ENCODE peak calls at places on chromosomes 11 and 22, in nine cellular contexts. H, X, M, J, P, Z, E, O and I are unnamed samples. For H3K4me1, the result is how much of the 10 kb centered on the place peaks cover.

GRCh38 chr11:2444301-2445106 is at the start of the genes KCNQ1 and TRPM5:
- DNase-seq in H (no peak), X (no peak), M (no peak), J (peak), P (no peak), Z (peak), E (peak), O (peak), I (no peak)

GRCh38 chr11:103800406-103801114 is 235.9 kb upstream of the DDI1 start:
- DNase-seq in H (peak), X (no peak), M (no peak), J (no peak), P (no peak), Z (peak), E (no peak), O (no peak), I (no peak)

GRCh38 chr11:130068546-130068985 is 1.1 kb upstream of the APLP2 start:
- DNase-seq in H (no peak), X (peak), M (no peak), J (no peak), P (no peak), Z (no peak), E (no peak), O (no peak), I (no peak)

GRCh38 chr11:35995872-35996271 is 52.0 kb downstream of the LDLRAD3 start:
- DNase-seq in H (peak), X (no peak), M (no peak), J (no peak), P (no peak), Z (no peak), E (no peak), O (no peak), I (no peak)

GRCh38 chr11:89504270-89504669 is 13.1 kb upstream of the NOX4 start:
- DNase-seq in H (no peak), X (no peak), M (no peak), J (no peak), P (no peak), Z (no peak), E (no peak), O (no peak), I (no peak)

GRCh38 chr11:1572200-1573076 is at the start of gene DUSP8:
- DNase-seq in H (peak), X (peak), M (peak), J (peak), P (no peak), Z (peak), E (peak), O (peak), I (peak)

GRCh38 chr11:70788247-70789022 is 390.1 kb downstream of the CTTN start:
- DNase-seq in H (peak), X (no peak), M (peak), J (no peak), P (no peak), Z (no peak), E (no peak), O (no peak), I (no peak)

GRCh38 chr11:77302752-77303151 is 1.3 kb upstream of the GDPD4 start:
- DNase-seq in H (no peak), X (no peak), M (no peak), J (no peak), P (no peak), Z (no peak), E (no peak), O (no peak), I (no peak)

GRCh38 chr22:43330178-43331063 is 12.8 kb downstream of the SCUBE1 start:
- DNase-seq in H (no peak), X (no peak), M (no peak), J (no peak), P (no peak), Z (no peak), E (no peak), O (no peak), I (no peak)

GRCh38 chr22:50217543-50218152 is 16.8 kb downstream of the SELENOO start:
- DNase-seq in H (no peak), X (no peak), M (no peak), J (no peak), P (no peak), Z (no peak), E (no peak), O (no peak), I (no peak)

GRCh38 chr11:3781423-3781822 is 15.9 kb downstream of the NUP98 start:
- DNase-seq in H (peak), X (no peak), M (peak), J (no peak), P (no peak), Z (no peak), E (no peak), O (no peak), I (no peak)

GRCh38 chr11:26951849-26952515 is 41.9 kb upstream of the FIBIN start:
- DNase-seq in H (peak), X (no peak), M (no peak), J (no peak), P (no peak), Z (no peak), E (no peak), O (no peak), I (no peak)

GRCh38 chr11:73982990-73983763 is 534 bp upstream of the UCP2 start:
- DNase-seq in H (peak), X (peak), M (peak), J (peak), P (peak), Z (peak), E (peak), O (peak), I (peak)

GRCh38 chr11:123217897-123218296 is 22.8 kb upstream of the CLMP start:
- DNase-seq in H (no peak), X (no peak), M (no peak), J (no peak), P (no peak), Z (no peak), E (no peak), O (no peak), I (no peak)

GRCh38 chr11:75867778-75868374 is 52.9 kb downstream of the UVRAG start:
- DNase-seq in H (peak), X (no peak), M (peak), J (no peak), P (peak), Z (no peak), E (peak), O (peak), I (no peak)

GRCh38 chr11:60924110-60924905 is at the start of gene TMEM132A:
- DNase-seq in H (peak), X (peak), M (peak), J (peak), P (no peak), Z (peak), E (peak), O (no peak), I (no peak)

GRCh38 chr11:116276051-116277044 is 496.4 kb downstream of the BUD13 start:
- DNase-seq in H (peak), X (peak), M (peak), J (peak), P (peak), Z (peak), E (peak), O (peak), I (no peak)

GRCh38 chr11:71355266-71355665 is 92.9 kb downstream of the DHCR7 start:
- DNase-seq in H (peak), X (no peak), M (peak), J (no peak), P (no peak), Z (no peak), E (no peak), O (no peak), I (no peak)

GRCh38 chr11:69982675-69983570 is 95.2 kb upstream of the ANO1 start:
- DNase-seq in H (no peak), X (peak), M (no peak), J (no peak), P (no peak), Z (no peak), E (no peak), O (no peak), I (no peak)

GRCh38 chr11:24731554-24731953 is 234.7 kb downstream of the LUZP2 start:
- DNase-seq in H (no peak), X (no peak), M (no peak), J (no peak), P (no peak), Z (no peak), E (no peak), O (no peak), I (no peak)

GRCh38 chr11:114209904-114210303 is 86.3 kb upstream of the NNMT start:
- DNase-seq in H (no peak), X (no peak), M (no peak), J (no peak), P (no peak), Z (no peak), E (no peak), O (no peak), I (no peak)

DNA sequence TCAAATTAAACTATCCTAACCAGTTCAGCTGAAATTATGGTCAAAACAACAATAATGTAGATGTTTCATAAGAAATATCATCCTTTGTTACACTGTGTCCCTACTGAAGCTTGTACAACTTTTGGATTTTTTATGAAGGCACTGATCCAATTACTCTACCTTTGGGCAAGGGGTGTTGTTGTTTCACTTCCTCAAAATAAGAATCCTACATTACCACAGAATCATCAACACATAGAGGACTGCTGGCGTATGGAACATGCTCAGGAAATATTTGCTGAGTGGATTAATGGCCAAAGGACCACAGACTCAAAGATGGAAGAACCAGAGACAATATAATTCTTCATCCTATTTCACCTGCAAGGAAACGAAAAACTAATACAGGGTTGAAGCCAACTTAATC is 907.5 kb upstream of the CCDC90B start:
- DNase-seq in H (no peak), X (no peak), M (no peak), J (no peak), P (no peak), Z (no peak), E (no peak), O (no peak), I (no peak)
- TF ChIP-seq CTCF in H (no peak), X (no peak), M (no peak), J (no peak), P (no peak), Z (no peak), E (no peak), O (no peak), I (no peak)

GRCh38 chr22:24285245-24285644 is 14.6 kb downstream of the SPECC1L start:
- DNase-seq in H (no peak), X (no peak), M (peak), J (no peak), P (no peak), Z (no peak), E (no peak), O (no peak), I (no peak)
- H3K4me1 ChIP-seq in H (under half), X (under half), M (under half), J (under half), P (under half), Z (half or more), E (under half), O (under half), I (under half)

GRCh38 chr11:44865866-44866272 is 84.8 kb downstream of the TP53I11 start:
- DNase-seq in H (no peak), X (no peak), M (no peak), J (peak), P (no peak), Z (peak), E (peak), O (no peak), I (no peak)
- TF ChIP-seq CTCF in H (no peak), X (no peak), M (no peak), J (no peak), P (no peak), Z (peak), E (peak), O (no peak), I (no peak)

DNA sequence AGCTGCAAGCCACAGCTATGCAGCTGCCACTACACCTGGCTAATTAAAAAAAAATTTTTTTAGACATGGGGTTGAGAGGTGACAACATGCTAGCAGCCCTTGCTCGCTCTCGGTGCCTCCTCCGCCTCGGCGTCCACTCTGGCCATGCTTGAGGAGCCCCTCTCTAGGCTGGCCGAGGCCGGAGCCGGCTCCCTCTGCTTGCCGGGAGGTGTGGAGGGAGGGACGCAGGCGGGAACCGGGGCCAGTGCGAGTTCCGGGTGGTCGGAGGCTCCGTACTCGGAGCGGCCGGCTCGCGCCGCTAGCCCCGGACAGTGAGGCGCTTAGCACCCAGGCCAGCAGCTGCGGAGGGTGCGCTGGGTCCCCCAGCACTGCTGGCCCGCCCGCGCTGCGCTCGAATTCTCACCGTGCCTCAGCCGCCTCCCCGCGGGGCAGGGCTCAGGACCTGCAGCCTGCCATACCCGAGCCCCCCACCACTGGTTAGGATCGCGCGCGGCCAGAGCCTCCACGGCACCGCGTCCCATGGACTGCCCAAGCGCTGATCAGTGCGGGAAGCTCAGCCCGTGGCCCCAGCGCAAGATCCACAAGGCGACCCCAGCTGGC is 10.7 kb downstream of the MYO18B start:
- DNase-seq in H (no peak), X (no peak), M (no peak), J (no peak), P (no peak), Z (no peak), E (no peak), O (no peak), I (no peak)
- H3K4me1 ChIP-seq in H (under half), X (under half), M (under half), J (under half), P (under half), Z (half or more), E (under half), O (under half), I (under half)

DNA sequence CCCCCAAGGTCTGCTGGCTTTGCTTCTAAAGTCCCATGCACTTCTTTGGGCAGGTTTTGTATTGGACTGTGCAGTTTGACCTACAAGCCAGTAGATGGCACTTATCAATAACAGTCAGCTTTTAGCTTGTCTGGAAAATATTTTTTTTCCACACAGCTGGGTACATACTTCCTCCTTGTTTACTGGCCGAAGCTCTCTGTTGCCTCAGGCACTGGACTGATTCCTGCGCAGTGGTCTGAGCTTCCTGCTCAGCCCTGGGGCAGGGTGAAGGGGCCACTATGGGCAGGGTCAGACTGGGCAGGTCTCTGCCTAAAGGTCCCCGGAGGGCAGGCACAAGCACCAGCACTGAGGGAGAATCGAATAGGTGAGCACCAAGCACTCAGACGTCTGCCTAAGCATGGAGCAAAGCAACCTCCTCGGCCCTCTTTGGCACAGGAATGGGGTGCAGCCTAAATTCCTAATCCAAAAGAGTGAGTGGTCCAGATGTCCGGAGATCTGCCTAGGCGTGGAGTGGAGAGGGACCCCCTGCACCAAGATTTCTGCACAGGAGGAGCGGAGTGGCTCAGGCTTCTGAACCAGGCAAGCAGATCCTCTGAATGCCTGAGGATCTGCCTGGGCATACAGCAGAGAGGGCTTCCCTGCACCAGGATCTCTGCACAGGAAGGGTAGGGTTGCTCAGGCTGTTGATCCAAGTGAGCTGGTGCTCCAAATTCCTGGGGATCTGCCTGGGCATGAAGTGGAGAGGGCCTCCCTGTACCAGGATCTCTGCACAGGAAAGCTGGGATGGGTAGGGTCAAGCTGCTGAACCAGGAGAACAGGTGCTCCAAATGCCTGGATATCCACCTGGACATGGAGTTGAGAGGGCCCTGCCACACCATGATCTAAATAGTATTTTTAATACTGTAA is 105.9 kb upstream of the C11orf58 start:
- DNase-seq in H (peak), X (no peak), M (peak), J (no peak), P (no peak), Z (no peak), E (no peak), O (no peak), I (no peak)
- TF ChIP-seq CTCF in H (peak), X (no peak), M (peak), J (no peak), P (peak), Z (peak), E (no peak), O (no peak), I (no peak)

GRCh38 chr22:30306629-30307016 is 17.3 kb upstream of the CASTOR1 start:
- DNase-seq in H (no peak), X (no peak), M (no peak), J (no peak), P (no peak), Z (no peak), E (no peak), O (no peak), I (no peak)
- H3K4me1 ChIP-seq in H (under half), X (half or more), M (under half), J (half or more), P (half or more), Z (half or more), E (half or more), O (half or more), I (half or more)

DNA sequence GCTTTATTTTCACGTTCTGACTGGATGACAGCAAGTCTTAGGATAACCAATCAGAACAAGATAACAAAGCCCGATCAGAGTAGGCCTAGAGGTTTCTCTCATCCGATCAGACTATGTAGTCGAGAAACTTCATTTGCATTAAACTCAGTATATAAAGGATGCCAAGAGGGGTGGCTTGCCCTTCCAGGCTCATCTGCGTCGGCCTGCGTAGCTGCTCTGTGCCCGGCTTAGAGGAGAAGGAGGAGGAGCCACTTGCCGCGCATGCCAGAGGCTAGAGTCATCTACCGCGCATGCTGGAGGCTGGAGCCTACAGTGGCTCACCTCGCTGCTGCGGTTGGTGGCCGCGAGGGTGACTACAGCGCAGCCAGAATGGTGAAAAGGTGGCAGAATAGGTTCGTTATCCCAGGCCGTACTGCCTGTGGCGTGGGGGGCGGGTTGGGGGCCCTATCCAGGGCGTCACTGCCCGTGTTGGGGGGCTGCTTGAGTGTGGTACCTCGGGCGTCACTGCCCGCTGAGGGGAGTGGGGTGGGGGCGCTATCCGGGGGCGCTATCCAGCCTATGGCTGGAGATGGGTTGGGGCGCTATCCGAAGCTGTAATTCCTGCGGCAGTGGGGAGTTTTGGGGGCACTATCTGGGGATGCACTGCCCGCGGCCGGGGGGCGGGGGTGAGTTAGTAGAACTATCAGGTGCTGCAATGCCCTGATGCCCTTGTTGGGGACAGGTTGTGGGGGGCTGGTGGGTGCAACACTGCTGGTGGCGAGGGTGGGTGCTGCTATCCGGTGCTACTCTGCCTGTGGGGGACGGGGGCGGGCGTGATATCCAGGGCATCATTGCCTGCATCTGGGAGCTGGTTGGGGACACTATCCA is at the start of gene RFPL2:
- DNase-seq in H (peak), X (no peak), M (peak), J (peak), P (no peak), Z (no peak), E (no peak), O (peak), I (no peak)
- TF ChIP-seq CTCF in H (no peak), X (no peak), M (no peak), J (no peak), P (no peak), Z (no peak), E (no peak), O (no peak), I (no peak)

GRCh38 chr11:128565881-128566280 is 21.5 kb downstream of the ETS1 start:
- DNase-seq in H (no peak), X (no peak), M (no peak), J (no peak), P (no peak), Z (no peak), E (no peak), O (no peak), I (no peak)
- H3K4me1 ChIP-seq in H (under half), X (under half), M (under half), J (under half), P (under half), Z (half or more), E (under half), O (under half), I (under half)